ENCODE peak calls at places on chromosome 17, in ten cellular contexts. S is G401; R is activated CD4-positive, alpha-beta T cell treated with anti-CD3 and anti-CD28 coated beads, Interleukin-2, amount 50 U/mL, for 1 hour; N is T-helper 17 cell; F is activated CD4-positive, CD25-positive, alpha-beta regulatory T cell; T is NCI-H2029; W is HS-5; C is Peyer's patch; P is HTR-8/SVneo; G is kidney glomerular epithelial cell. X is an unnamed sample.

GRCh38 chr17:40313660-40314556 is 4.9 kb downstream of the RARA start:
- DNase-seq in S (no peak), R (no peak), N (no peak), F (no peak), T (peak; percentile 41), W (no peak), C (peak; percentile 49), P (no peak), G (peak; percentile 14), X (peak; percentile 49)

GRCh38 chr17:42850964-42851363 is at the start of gene AOC3:
- DNase-seq in S (no peak), R (no peak), N (no peak), F (no peak), T (no peak), W (no peak), C (no peak), P (no peak), G (no peak), X (no peak)

GRCh38 chr17:7914771-7915610 is 1.1 kb downstream of the RNF227 start:
- DNase-seq in S (no peak), R (no peak), N (no peak), F (no peak), T (no peak), W (peak; percentile 64), C (no peak), P (no peak), G (peak; percentile 84), X (peak; percentile 8)

GRCh38 chr17:37413875-37414519 is 7.3 kb downstream of the TADA2A start:
- DNase-seq in S (no peak), R (no peak), N (no peak), F (no peak), T (no peak), W (no peak), C (no peak), P (no peak), G (no peak), X (no peak)

GRCh38 chr17:42174126-42174783 is 6.7 kb downstream of the KCNH4 start:
- DNase-seq in S (no peak), R (no peak), N (no peak), F (no peak), T (no peak), W (no peak), C (no peak), P (no peak), G (no peak), X (no peak)

GRCh38 chr17:11598274-11599221 is at the start of gene DNAH9:
- DNase-seq in S (peak; percentile 51), R (peak; percentile 1), N (no peak), F (no peak), T (peak; percentile 46), W (no peak), C (peak; percentile 94), P (no peak), G (peak; percentile 89), X (no peak)

GRCh38 chr17:5055543-5055942 is 20.3 kb upstream of the SLC52A1 start:
- DNase-seq in S (no peak), R (no peak), N (no peak), F (no peak), T (no peak), W (no peak), C (no peak), P (no peak), G (no peak), X (no peak)

GRCh38 chr17:82212331-82213250 is at the start of gene CCDC57:
- DNase-seq in S (peak; percentile 72), R (peak; percentile 52), N (no peak), F (peak; percentile 56), T (no peak), W (no peak), C (peak; percentile 88), P (peak; percentile 80), G (peak; percentile 32), X (peak; percentile 61)

GRCh38 chr17:50047488-50048126 is 8.3 kb upstream of the ITGA3 start:
- DNase-seq in S (no peak), R (no peak), N (no peak), F (no peak), T (no peak), W (no peak), C (no peak), P (peak; percentile 88), G (peak; percentile 96), X (peak; percentile 99)

GRCh38 chr17:74332763-74333220 is 6.8 kb downstream of the KIF19 start:
- DNase-seq in S (no peak), R (no peak), N (no peak), F (no peak), T (peak; percentile 90), W (no peak), C (no peak), P (no peak), G (no peak), X (no peak)

GRCh38 chr17:71438631-71439146 is 682.1 kb upstream of the SOX9 start:
- DNase-seq in S (no peak), R (no peak), N (no peak), F (no peak), T (peak; percentile 45), W (peak; percentile 96), C (no peak), P (peak; percentile 61), G (peak; percentile 94), X (peak; percentile 93)

GRCh38 chr17:56822725-56823124 is 11.0 kb downstream of the C17orf67 start:
- DNase-seq in S (no peak), R (no peak), N (no peak), F (no peak), T (no peak), W (no peak), C (no peak), P (no peak), G (no peak), X (no peak)

GRCh38 chr17:62565817-62566216 is 61.7 kb upstream of the MRC2 start:
- DNase-seq in S (no peak), R (no peak), N (no peak), F (no peak), T (no peak), W (peak; percentile 91), C (no peak), P (peak; percentile 60), G (no peak), X (peak; percentile 79)

GRCh38 chr17:72592242-72592966 is 471.6 kb downstream of the SOX9 start:
- DNase-seq in S (peak; percentile 88), R (peak; percentile 56), N (peak; percentile 67), F (no peak), T (peak; percentile 62), W (no peak), C (peak; percentile 92), P (peak; percentile 98), G (peak; percentile 72), X (peak; percentile 73)

GRCh38 chr17:49567871-49568694 is 7.6 kb upstream of the NXPH3 start:
- DNase-seq in S (peak; percentile 89), R (peak; percentile 79), N (peak; percentile 69), F (peak; percentile 45), T (peak; percentile 64), W (no peak), C (peak; percentile 91), P (peak; percentile 90), G (peak; percentile 44), X (peak; percentile 65)

GRCh38 chr17:79909121-79909520 is 69.9 kb upstream of the CBX4 start:
- DNase-seq in S (no peak), R (no peak), N (no peak), F (no peak), T (no peak), W (no peak), C (peak; percentile 16), P (no peak), G (no peak), X (no peak)

GRCh38 chr17:49343273-49343672 is 18.8 kb downstream of the ZNF652 start:
- DNase-seq in S (no peak), R (no peak), N (no peak), F (no peak), T (no peak), W (peak; percentile 48), C (no peak), P (no peak), G (no peak), X (no peak)

GRCh38 chr17:73343168-73343634 is 31.4 kb upstream of the CDC42EP4 start:
- DNase-seq in S (no peak), R (no peak), N (no peak), F (no peak), T (no peak), W (no peak), C (no peak), P (peak; percentile 68), G (peak; percentile 46), X (peak; percentile 74)